ENCODE peak calls at places on chromosomes 5 and 9, in four cellular contexts. One of them, this sample, is unnamed.
A peak's percentile ranks its signal among the peaks of the same experiment; 100 is the strongest.

GRCh38 chr5:43190755-43191603 is 1.0 kb upstream of the NIM1K start:
- DNase-seq in effector memory CD4-positive, alpha-beta T cell: no peak
- DNase-seq in neuronal stem cell: peak; percentile 17
- DNase-seq in heart right ventricle: no peak
- DNase-seq in this sample: no peak

GRCh38 chr5:131386779-131387178 is 122.9 kb downstream of the CDC42SE2 start:
- DNase-seq in effector memory CD4-positive, alpha-beta T cell: no peak
- DNase-seq in heart right ventricle: no peak
- DNase-seq in neuronal stem cell: no peak
- DNase-seq in this sample: no peak

GRCh38 chr5:168311061-168311566 is 19.7 kb downstream of the WWC1 start:
- DNase-seq in effector memory CD4-positive, alpha-beta T cell: no peak
- DNase-seq in heart right ventricle: no peak
- DNase-seq in neuronal stem cell: no peak
- DNase-seq in this sample: no peak

GRCh38 chr9:78234810-78235209 is 1.1 kb upstream of the CEP78 start:
- DNase-seq in heart right ventricle: no peak
- DNase-seq in effector memory CD4-positive, alpha-beta T cell: no peak
- DNase-seq in neuronal stem cell: no peak
- DNase-seq in this sample: no peak

GRCh38 chr5:128924299-128924698 is 41.0 kb upstream of the SLC27A6 start:
- DNase-seq in effector memory CD4-positive, alpha-beta T cell: no peak
- DNase-seq in neuronal stem cell: no peak
- DNase-seq in heart right ventricle: no peak
- DNase-seq in this sample: no peak

GRCh38 chr9:98732801-98733200 is 24.1 kb upstream of the GABBR2 start:
- DNase-seq in effector memory CD4-positive, alpha-beta T cell: no peak
- DNase-seq in heart right ventricle: no peak
- DNase-seq in neuronal stem cell: no peak
- DNase-seq in this sample: no peak

GRCh38 chr5:61301820-61302563 is 30.1 kb upstream of the ZSWIM6 start:
- DNase-seq in effector memory CD4-positive, alpha-beta T cell: no peak
- DNase-seq in heart right ventricle: no peak
- DNase-seq in neuronal stem cell: no peak
- DNase-seq in this sample: peak; percentile 96

GRCh38 chr5:168443950-168444700 is 42.1 kb upstream of the RARS1 start:
- DNase-seq in effector memory CD4-positive, alpha-beta T cell: no peak
- DNase-seq in heart right ventricle: no peak
- DNase-seq in neuronal stem cell: no peak
- DNase-seq in this sample: no peak

GRCh38 chr9:92954078-92954861 is 6.9 kb downstream of the FGD3 start:
- DNase-seq in heart right ventricle: no peak
- DNase-seq in effector memory CD4-positive, alpha-beta T cell: peak; percentile 80
- DNase-seq in neuronal stem cell: no peak
- DNase-seq in this sample: peak; percentile 20

GRCh38 chr5:138778234-138778633 is 25.0 kb downstream of the CTNNA1 start:
- DNase-seq in neuronal stem cell: no peak
- DNase-seq in effector memory CD4-positive, alpha-beta T cell: no peak
- DNase-seq in heart right ventricle: no peak
- DNase-seq in this sample: no peak

GRCh38 chr5:137737349-137738256 is 1.7 kb upstream of the KLHL3 start:
- DNase-seq in effector memory CD4-positive, alpha-beta T cell: no peak
- DNase-seq in heart right ventricle: peak; percentile 14
- DNase-seq in neuronal stem cell: no peak
- DNase-seq in this sample: no peak

GRCh38 chr5:172903790-172904189 is 55.4 kb upstream of the RPL26L1 start:
- DNase-seq in effector memory CD4-positive, alpha-beta T cell: no peak
- DNase-seq in neuronal stem cell: no peak
- DNase-seq in heart right ventricle: no peak
- DNase-seq in this sample: peak; percentile 91

GRCh38 chr5:94793113-94793815 is 174.8 kb downstream of the SLF1 start:
- DNase-seq in effector memory CD4-positive, alpha-beta T cell: no peak
- DNase-seq in heart right ventricle: no peak
- DNase-seq in neuronal stem cell: no peak
- DNase-seq in this sample: no peak

GRCh38 chr5:180116441-180117377 is 45.1 kb upstream of the RNF130 start:
- DNase-seq in effector memory CD4-positive, alpha-beta T cell: no peak
- DNase-seq in neuronal stem cell: no peak
- DNase-seq in heart right ventricle: peak; percentile 10
- DNase-seq in this sample: no peak

GRCh38 chr9:6715755-6716643 is 41.8 kb upstream of the KDM4C start:
- DNase-seq in neuronal stem cell: no peak
- DNase-seq in heart right ventricle: peak; percentile 70
- DNase-seq in effector memory CD4-positive, alpha-beta T cell: peak; percentile 60
- DNase-seq in this sample: no peak

GRCh38 chr5:54517174-54517511 is 416 bp upstream of the SNX18 start:
- DNase-seq in effector memory CD4-positive, alpha-beta T cell: no peak
- DNase-seq in neuronal stem cell: no peak
- DNase-seq in heart right ventricle: no peak
- DNase-seq in this sample: no peak

GRCh38 chr5:11797132-11797531 is 107.1 kb downstream of the CTNND2 start:
- DNase-seq in neuronal stem cell: no peak
- DNase-seq in effector memory CD4-positive, alpha-beta T cell: no peak
- DNase-seq in heart right ventricle: no peak
- DNase-seq in this sample: no peak

GRCh38 chr5:127602896-127603470 is 45.9 kb upstream of the CTXN3 start:
- DNase-seq in neuronal stem cell: no peak
- DNase-seq in heart right ventricle: no peak
- DNase-seq in effector memory CD4-positive, alpha-beta T cell: no peak
- DNase-seq in this sample: no peak

GRCh38 chr5:65611524-65611923 is 12.6 kb downstream of the TRIM23 start:
- DNase-seq in heart right ventricle: no peak
- DNase-seq in effector memory CD4-positive, alpha-beta T cell: no peak
- DNase-seq in neuronal stem cell: no peak
- DNase-seq in this sample: no peak

GRCh38 chr9:108119530-108120113 is 630.1 kb upstream of the KLF4 start:
- DNase-seq in heart right ventricle: peak; percentile 49
- DNase-seq in neuronal stem cell: no peak
- DNase-seq in effector memory CD4-positive, alpha-beta T cell: no peak
- DNase-seq in this sample: no peak

GRCh38 chr9:122179054-122179689 is 19.5 kb downstream of the MORN5 start:
- DNase-seq in neuronal stem cell: no peak
- DNase-seq in heart right ventricle: no peak
- DNase-seq in effector memory CD4-positive, alpha-beta T cell: no peak
- DNase-seq in this sample: no peak

GRCh38 chr9:97315550-97315949 is 8.1 kb downstream of the CCDC180 start:
- DNase-seq in effector memory CD4-positive, alpha-beta T cell: no peak
- DNase-seq in heart right ventricle: no peak
- DNase-seq in neuronal stem cell: no peak
- DNase-seq in this sample: no peak

GRCh38 chr5:25405850-25406249 is 761.1 kb upstream of the CDH10 start:
- DNase-seq in neuronal stem cell: no peak
- DNase-seq in heart right ventricle: no peak
- DNase-seq in effector memory CD4-positive, alpha-beta T cell: no peak
- DNase-seq in this sample: no peak
- H3K4me3 ChIP-seq in neuronal stem cell: no peak overlapping the region
- H3K4me3 ChIP-seq in heart right ventricle: no peak overlapping the region
- H3K4me3 ChIP-seq in effector memory CD4-positive, alpha-beta T cell: no peak overlapping the region
- H3K4me3 ChIP-seq in this sample: no peak overlapping the region

GRCh38 chr9:21392270-21392669 is 7.1 kb upstream of the IFNA2 start:
- DNase-seq in effector memory CD4-positive, alpha-beta T cell: no peak
- DNase-seq in neuronal stem cell: no peak
- DNase-seq in heart right ventricle: no peak
- DNase-seq in this sample: peak; percentile 68
- H3K27me3 ChIP-seq in effector memory CD4-positive, alpha-beta T cell: peaks cover 10% of the 10 kb centered on the region
- H3K27me3 ChIP-seq in neuronal stem cell: peaks cover 2% of the 10 kb centered on the region
- H3K27me3 ChIP-seq in heart right ventricle: peaks cover 100% of the 10 kb centered on the region
- H3K27me3 ChIP-seq in this sample: peaks cover 88% of the 10 kb centered on the region

GRCh38 chr5:76717222-76718083 is 1.5 kb downstream of the F2R start:
- DNase-seq in heart right ventricle: no peak
- DNase-seq in neuronal stem cell: no peak
- DNase-seq in effector memory CD4-positive, alpha-beta T cell: no peak
- DNase-seq in this sample: no peak
- H3K4me3 ChIP-seq in heart right ventricle: peak overlapping the region; percentile 87
- H3K4me3 ChIP-seq in neuronal stem cell: peak overlapping the region; percentile 15
- H3K4me3 ChIP-seq in effector memory CD4-positive, alpha-beta T cell: no peak overlapping the region
- H3K4me3 ChIP-seq in this sample: peak overlapping the region; percentile 81

GRCh38 chr9:136197930-136198604 is 6.9 kb downstream of the LHX3 start:
- DNase-seq in effector memory CD4-positive, alpha-beta T cell: no peak
- DNase-seq in heart right ventricle: no peak
- DNase-seq in neuronal stem cell: no peak
- DNase-seq in this sample: no peak
- H3K27me3 ChIP-seq in effector memory CD4-positive, alpha-beta T cell: peaks cover 63% of the 10 kb centered on the region
- H3K27me3 ChIP-seq in heart right ventricle: peaks cover 99% of the 10 kb centered on the region
- H3K27me3 ChIP-seq in neuronal stem cell: peaks cover 98% of the 10 kb centered on the region
- H3K27me3 ChIP-seq in this sample: peaks cover 79% of the 10 kb centered on the region

DNA sequence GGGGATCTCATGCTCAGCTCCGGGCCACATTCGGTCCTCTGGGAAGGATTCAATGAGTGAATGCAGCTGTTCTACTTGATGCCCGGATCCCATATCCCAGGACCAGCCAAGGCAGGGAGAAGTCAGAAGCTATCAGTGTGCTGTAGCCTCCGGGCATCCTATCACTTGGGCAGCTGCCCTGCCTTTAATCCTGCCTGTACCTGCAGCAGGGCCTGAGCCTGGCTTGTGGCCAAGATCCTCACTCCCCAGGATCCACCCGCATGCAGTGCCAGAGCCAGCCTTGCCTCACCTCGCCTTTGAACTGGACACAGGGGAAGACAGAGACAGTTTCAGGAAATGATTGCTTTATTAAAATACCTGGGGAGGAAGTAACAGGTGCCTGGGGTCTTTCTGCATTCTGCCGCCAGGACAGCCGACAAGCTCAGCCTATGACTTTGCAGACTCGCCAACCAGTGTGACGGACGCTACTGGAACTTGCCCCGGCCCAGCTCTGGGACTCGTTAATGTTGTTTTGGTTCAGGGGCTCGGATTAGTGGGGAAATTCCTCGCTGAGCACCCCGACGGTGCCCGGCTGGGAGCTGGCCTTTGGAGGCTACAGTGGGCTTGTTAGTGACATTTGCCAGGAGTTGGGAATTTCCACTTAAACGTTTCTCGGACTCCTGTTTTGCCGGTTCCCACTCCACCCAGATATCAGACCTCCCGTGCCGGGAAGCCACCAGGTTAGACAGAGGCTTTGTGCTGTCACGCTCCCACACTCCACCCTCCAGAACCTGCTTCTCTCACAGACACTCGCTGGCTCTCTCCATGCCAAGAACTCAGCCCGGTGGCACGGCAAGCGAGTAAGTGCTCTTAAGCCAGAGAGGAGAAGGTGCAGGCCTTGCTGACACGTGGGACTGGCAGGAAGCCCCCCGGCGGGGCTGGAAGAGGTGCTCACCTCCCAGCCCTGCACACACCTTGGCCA is 721 bp downstream of the PTGES start:
- DNase-seq in heart right ventricle: no peak
- DNase-seq in neuronal stem cell: no peak
- DNase-seq in effector memory CD4-positive, alpha-beta T cell: no peak
- DNase-seq in this sample: no peak
- H3K4me3 ChIP-seq in heart right ventricle: peak overlapping the region; percentile 41
- H3K4me3 ChIP-seq in neuronal stem cell: peak overlapping the region; percentile 8
- H3K4me3 ChIP-seq in effector memory CD4-positive, alpha-beta T cell: no peak overlapping the region
- H3K4me3 ChIP-seq in this sample: no peak overlapping the region

DNA sequence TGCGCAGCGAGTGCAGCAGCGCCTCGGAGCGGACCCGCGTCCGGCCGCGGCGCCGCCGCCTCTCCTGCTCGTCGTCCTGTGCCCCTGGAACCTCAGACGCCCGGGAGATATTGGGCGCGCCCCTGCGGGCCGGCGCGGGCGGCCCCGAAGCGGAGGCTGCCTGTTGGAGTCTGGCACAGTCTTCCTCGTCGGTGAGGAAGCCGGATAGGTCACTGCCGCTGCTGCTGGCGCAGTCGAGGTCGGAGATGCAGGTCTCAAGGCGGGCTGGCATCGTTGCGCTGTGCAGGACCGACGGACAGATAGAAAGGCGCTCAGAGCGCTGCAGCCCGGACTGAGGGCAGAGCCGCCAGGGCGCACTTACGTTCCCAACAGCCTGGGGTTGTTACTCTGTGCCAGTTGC is 344 bp downstream of the NEUROG1 start:
- DNase-seq in neuronal stem cell: no peak
- DNase-seq in effector memory CD4-positive, alpha-beta T cell: no peak
- DNase-seq in heart right ventricle: no peak
- DNase-seq in this sample: peak; percentile 52
- H3K27me3 ChIP-seq in neuronal stem cell: peaks cover 90% of the 10 kb centered on the region
- H3K27me3 ChIP-seq in effector memory CD4-positive, alpha-beta T cell: peaks cover 21% of the 10 kb centered on the region
- H3K27me3 ChIP-seq in heart right ventricle: peaks cover 99% of the 10 kb centered on the region
- H3K27me3 ChIP-seq in this sample: peaks cover 31% of the 10 kb centered on the region

GRCh38 chr9:130937146-130938076 is 1.6 kb downstream of the FIBCD1 start:
- DNase-seq in neuronal stem cell: no peak
- DNase-seq in heart right ventricle: no peak
- DNase-seq in effector memory CD4-positive, alpha-beta T cell: no peak
- DNase-seq in this sample: no peak
- H3K4me3 ChIP-seq in neuronal stem cell: no peak overlapping the region
- H3K4me3 ChIP-seq in heart right ventricle: no peak overlapping the region
- H3K4me3 ChIP-seq in effector memory CD4-positive, alpha-beta T cell: no peak overlapping the region
- H3K4me3 ChIP-seq in this sample: no peak overlapping the region